ENCODE peak calls at places on chromosomes 16 and 17, in ten cellular contexts. S is cardiac muscle cell, G is heart left ventricle, I is mucosa of descending colon, L is spleen, R is gastrocnemius medialis, A is stomach, E is heart right ventricle, U is Peyer's patch, C is left lung. P is an unnamed sample.
A peak's percentile ranks its signal among the peaks of the same experiment; 100 is the strongest.

GRCh38 chr16:83458612-83459011 is 349.2 kb upstream of the HSBP1 start:
- DNase-seq in C (no peak), G (no peak), S (peak; percentile 59), R (no peak), U (no peak), A (no peak), L (no peak), I (no peak), E (no peak), P (no peak)

GRCh38 chr17:35373984-35374765 is 754 bp upstream of the SLFN11 start:
- DNase-seq in R (peak; percentile 24), G (peak; percentile 79), A (peak; percentile 47), S (peak; percentile 76), U (peak; percentile 74), E (peak; percentile 46), I (peak; percentile 72), L (peak; percentile 90), C (peak; percentile 56), P (no peak)

GRCh38 chr17:17127156-17127555 is 79.0 kb downstream of the PLD6 start:
- DNase-seq in I (peak; percentile 35), S (no peak), A (no peak), R (no peak), E (no peak), L (peak; percentile 73), G (peak; percentile 46), C (no peak), U (no peak), P (no peak)

GRCh38 chr16:6684076-6684673 is 648.5 kb upstream of the RBFOX1 start:
- DNase-seq in R (no peak), C (no peak), U (no peak), L (no peak), A (no peak), I (no peak), S (no peak), G (no peak), E (no peak), P (no peak)

GRCh38 chr16:12398029-12398735 is 405.5 kb downstream of the CPPED1 start:
- DNase-seq in C (no peak), L (no peak), E (no peak), R (no peak), U (no peak), S (peak; percentile 19), I (no peak), G (no peak), A (no peak), P (no peak)

GRCh38 chr16:177394-177822 is 928 bp downstream of the HBA1 start:
- DNase-seq in A (no peak), L (no peak), S (peak; percentile 28), G (peak; percentile 0), I (no peak), C (no peak), E (no peak), R (no peak), U (no peak), P (no peak)

GRCh38 chr17:62708587-62708986 is 81.1 kb downstream of the MRC2 start:
- DNase-seq in S (no peak), L (no peak), U (peak; percentile 2), E (no peak), A (no peak), G (no peak), I (no peak), C (no peak), R (no peak), P (no peak)

GRCh38 chr16:70770968-70771552 is 29.9 kb downstream of the VAC14 start:
- DNase-seq in E (peak; percentile 47), L (no peak), R (peak; percentile 44), C (no peak), G (no peak), A (peak; percentile 69), S (peak; percentile 62), I (no peak), U (peak; percentile 73), P (peak; percentile 82)

GRCh38 chr16:1991135-1991551 is 1.4 kb downstream of the SYNGR3 start:
- DNase-seq in E (no peak), A (peak; percentile 51), C (no peak), I (peak; percentile 85), U (peak; percentile 93), R (no peak), L (peak; percentile 90), S (no peak), G (no peak), P (no peak)
- H3K4me1 ChIP-seq in E (peaks cover 24% of the 10 kb centered on the region), A (peaks cover 44% of the 10 kb centered on the region), C (peaks cover 37% of the 10 kb centered on the region), I (peaks cover 27% of the 10 kb centered on the region), U (peaks cover 5% of the 10 kb centered on the region), R (peaks cover 16% of the 10 kb centered on the region), L (peaks cover 11% of the 10 kb centered on the region), S (no peaks in the 10 kb centered on the region), G (peaks cover 17% of the 10 kb centered on the region), P (peaks cover 8% of the 10 kb centered on the region)

GRCh38 chr17:78665952-78666920 is 89.0 kb upstream of the DNAH17 start:
- DNase-seq in I (no peak), G (no peak), S (peak; percentile 42), U (peak; percentile 64), C (peak; percentile 50), E (peak; percentile 67), L (peak; percentile 74), R (no peak), A (no peak), P (peak; percentile 65)

GRCh38 chr17:78665385-78665951 is 88.3 kb upstream of the DNAH17 start:
- DNase-seq in U (no peak), A (no peak), G (no peak), E (no peak), C (peak; percentile 24), R (no peak), I (no peak), L (peak; percentile 44), S (no peak), P (no peak)

GRCh38 chr17:78667091-78667490 is 89.9 kb upstream of the DNAH17 start:
- DNase-seq in I (no peak), A (no peak), R (no peak), L (peak; percentile 61), S (no peak), C (peak; percentile 9), E (no peak), G (no peak), U (peak; percentile 22), P (no peak)

GRCh38 chr17:78667741-78668640 is 90.8 kb upstream of the DNAH17 start:
- DNase-seq in A (no peak), L (peak; percentile 56), E (no peak), C (peak; percentile 24), U (peak; percentile 40), R (no peak), S (no peak), I (no peak), G (no peak), P (no peak)

DNA sequence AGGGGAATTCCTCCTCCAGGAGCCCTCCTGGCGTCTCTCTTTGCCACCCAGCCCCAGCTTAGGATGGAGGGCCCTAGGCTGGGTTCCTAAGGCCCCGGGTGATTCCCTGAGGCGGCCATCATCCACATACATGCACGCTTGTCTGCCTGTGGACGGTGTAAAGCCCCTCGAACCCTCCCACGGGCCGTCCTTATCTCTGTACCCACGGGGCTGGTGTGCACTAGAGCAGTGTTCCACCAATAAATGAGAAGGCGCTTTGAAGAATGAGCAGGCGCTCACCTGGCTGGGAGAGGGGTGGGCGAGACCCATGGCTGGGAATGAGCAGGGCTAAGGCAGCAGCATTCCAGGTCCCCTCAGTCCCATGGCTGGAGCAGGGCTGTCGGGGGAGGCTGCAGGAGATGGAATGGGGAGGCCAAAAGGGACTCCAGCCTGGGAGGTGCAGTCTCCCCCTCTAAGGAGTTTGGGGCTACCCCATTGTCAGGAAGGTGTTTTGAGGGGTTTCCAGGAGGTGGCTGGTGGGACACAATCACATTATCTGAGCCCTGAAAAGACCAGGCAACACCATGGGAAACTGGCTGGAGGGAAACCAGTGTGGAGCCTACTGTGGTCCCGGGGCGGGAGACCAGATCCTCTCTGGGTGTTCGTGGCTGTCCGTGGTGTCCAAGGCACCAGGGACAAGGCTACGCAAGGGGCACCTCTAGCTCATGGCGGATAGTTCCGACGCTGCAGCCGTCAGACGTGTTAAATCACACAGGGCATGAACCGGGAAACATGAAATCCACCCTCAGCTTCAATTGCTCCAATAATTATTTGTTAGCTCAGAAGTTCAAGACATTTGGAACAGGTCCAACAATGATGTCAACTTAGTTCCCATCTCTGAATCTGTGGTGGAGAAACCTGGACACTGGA is 87.5 kb upstream of the DNAH17 start:
- DNase-seq in A (no peak), U (peak; percentile 47), L (peak; percentile 64), C (peak; percentile 35), S (peak; percentile 42), G (no peak), R (no peak), E (peak; percentile 32), I (no peak), P (no peak)
- TF ChIP-seq CTCF in A (no peak), U (no peak), L (no peak), C (no peak), S (no peak), G (no peak), R (no peak), E (no peak), I (no peak), P (no peak)

GRCh38 chr17:81558941-81559806 is 7.0 kb upstream of the FAAP100 start:
- DNase-seq in E (no peak), A (no peak), U (no peak), C (no peak), I (no peak), L (no peak), R (no peak), S (no peak), G (peak; percentile 71), P (peak; percentile 46)
- H3K4me1 ChIP-seq in E (peaks cover 39% of the 10 kb centered on the region), A (peaks cover 31% of the 10 kb centered on the region), U (peaks cover 10% of the 10 kb centered on the region), C (peaks cover 64% of the 10 kb centered on the region), I (peaks cover 3% of the 10 kb centered on the region), L (no peaks in the 10 kb centered on the region), R (peaks cover 8% of the 10 kb centered on the region), S (peaks cover 26% of the 10 kb centered on the region), G (peaks cover 12% of the 10 kb centered on the region), P (peaks cover 18% of the 10 kb centered on the region)

GRCh38 chr16:65621640-65622039 is 499.8 kb upstream of the CDH11 start:
- DNase-seq in S (peak; percentile 14), L (no peak), A (no peak), C (no peak), R (no peak), G (no peak), I (no peak), E (no peak), U (no peak), P (no peak)

GRCh38 chr16:65624246-65624645 is 502.4 kb upstream of the CDH11 start:
- DNase-seq in G (no peak), S (no peak), L (no peak), I (no peak), U (no peak), A (no peak), E (no peak), R (no peak), C (no peak), P (no peak)

GRCh38 chr16:65624696-65625095 is 502.8 kb upstream of the CDH11 start:
- DNase-seq in L (no peak), G (no peak), U (no peak), C (no peak), I (no peak), A (no peak), E (no peak), R (no peak), S (peak; percentile 76), P (no peak)

GRCh38 chr16:65619606-65620005 is 497.7 kb upstream of the CDH11 start:
- DNase-seq in E (no peak), I (no peak), A (no peak), S (no peak), L (no peak), G (no peak), C (no peak), R (no peak), U (no peak), P (no peak)

DNA sequence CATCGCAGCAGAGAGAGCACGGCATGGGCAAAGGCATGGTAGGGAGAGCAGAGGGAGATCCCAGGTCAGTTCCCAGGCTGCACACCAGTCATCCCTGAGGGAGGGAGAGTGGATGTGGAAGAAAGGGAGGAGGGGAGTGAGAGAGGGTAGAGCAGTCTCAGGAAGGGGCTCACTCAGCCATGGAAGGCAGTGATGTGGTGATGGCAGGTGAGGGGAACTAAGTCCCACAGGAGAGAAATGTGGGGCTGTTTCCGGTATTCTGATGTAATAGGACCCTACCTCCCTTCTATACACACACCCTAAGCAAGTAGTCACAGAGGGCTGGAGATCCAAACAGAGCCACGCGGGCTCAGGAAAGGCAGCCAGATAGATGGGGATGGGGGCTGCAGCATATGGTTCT is 500.3 kb upstream of the CDH11 start:
- DNase-seq in S (no peak), U (no peak), R (no peak), L (no peak), A (no peak), I (no peak), G (no peak), C (no peak), E (no peak), P (no peak)
- TF ChIP-seq CTCF in S (no peak), U (no peak), R (no peak), L (no peak), A (no peak), I (no peak), G (no peak), C (no peak), E (no peak), P (no peak)

P was measured in Caco-2.